ENCODE peak calls at places on chromosomes 16 and 17, in five cellular contexts. D is breast epithelium, R is SJCRH30, E is MM.1S, I is coronary artery. J is an unnamed sample.

GRCh38 chr16:15466886-15467781 is 32.7 kb downstream of the BMERB1 start:
- DNase-seq in D (no peak), R (no peak), E (peak; percentile 26), I (no peak), J (no peak)

GRCh38 chr17:59038734-59039133 is 67.9 kb downstream of the TRIM37 start:
- DNase-seq in D (no peak), R (no peak), E (no peak), I (no peak), J (no peak)

GRCh38 chr16:17963185-17963836 is 373.2 kb downstream of the NPIPA8 start:
- DNase-seq in D (no peak), R (no peak), E (no peak), I (no peak), J (no peak)

GRCh38 chr16:74740795-74741304 is 33.8 kb downstream of the FA2H start:
- DNase-seq in D (peak; percentile 72), R (no peak), E (no peak), I (no peak), J (peak; percentile 41)

GRCh38 chr17:66347661-66348604 is 45.5 kb downstream of the PRKCA start:
- DNase-seq in D (no peak), R (peak; percentile 39), E (no peak), I (no peak), J (no peak)

GRCh38 chr17:41178341-41178740 is 320 bp upstream of the KRTAP4-2 start:
- DNase-seq in D (no peak), R (no peak), E (no peak), I (no peak), J (no peak)

GRCh38 chr17:41928693-41929251 is 1.6 kb upstream of the ODAD4 start:
- DNase-seq in D (no peak), R (no peak), E (no peak), I (no peak), J (no peak)

GRCh38 chr17:28573966-28574480 is 2.7 kb downstream of the ALDOC start:
- DNase-seq in D (no peak), R (no peak), E (no peak), I (peak; percentile 64), J (no peak)

GRCh38 chr17:11140028-11140427 is 101.0 kb upstream of the SHISA6 start:
- DNase-seq in D (no peak), R (no peak), E (no peak), I (no peak), J (no peak)

GRCh38 chr17:2782030-2782429 is 14.2 kb upstream of the RAP1GAP2 start:
- DNase-seq in D (no peak), R (no peak), E (no peak), I (no peak), J (no peak)

GRCh38 chr17:75625813-75626486 is 7.3 kb upstream of the SMIM5 start:
- DNase-seq in D (no peak), R (peak; percentile 78), E (peak; percentile 33), I (no peak), J (no peak)

GRCh38 chr17:16322636-16323035 is 30.6 kb downstream of the CENPV start:
- DNase-seq in D (no peak), R (peak; percentile 58), E (no peak), I (no peak), J (no peak)

GRCh38 chr17:77455111-77455877 is 314.5 kb downstream of the SEC14L1 start:
- DNase-seq in D (no peak), R (no peak), E (no peak), I (no peak), J (no peak)

GRCh38 chr17:60079401-60079861 is 710 bp upstream of the HEATR6 start:
- DNase-seq in D (no peak), R (peak; percentile 52), E (no peak), I (no peak), J (no peak)

GRCh38 chr16:65598626-65599025 is 476.8 kb upstream of the CDH11 start:
- DNase-seq in D (no peak), R (peak; percentile 94), E (no peak), I (no peak), J (no peak)

GRCh38 chr16:12027091-12027490 is 50.6 kb downstream of the SNX29 start:
- DNase-seq in D (no peak), R (no peak), E (peak; percentile 97), I (no peak), J (no peak)

GRCh38 chr17:55576237-55576998 is 65.2 kb upstream of the SMIM36 start:
- DNase-seq in D (no peak), R (no peak), E (no peak), I (no peak), J (no peak)

GRCh38 chr17:9729034-9729650 is 62.2 kb downstream of the DHRS7C start:
- DNase-seq in D (no peak), R (peak; percentile 51), E (peak; percentile 44), I (no peak), J (no peak)

GRCh38 chr16:2912330-2913199 is 834 bp downstream of the FLYWCH1 start:
- DNase-seq in D (no peak), R (peak; percentile 49), E (peak; percentile 42), I (no peak), J (no peak)

GRCh38 chr17:82372591-82373452 is 1.3 kb downstream of the UTS2R start:
- DNase-seq in D (no peak), R (no peak), E (no peak), I (no peak), J (no peak)

GRCh38 chr17:66644311-66644710 is 190.6 kb upstream of the CACNG5 start:
- DNase-seq in D (no peak), R (no peak), E (no peak), I (no peak), J (no peak)

GRCh38 chr17:58416937-58417299 is 416 bp downstream of the RNF43 start:
- DNase-seq in D (no peak), R (no peak), E (no peak), I (no peak), J (no peak)

GRCh38 chr17:58200024-58200633 is 7.6 kb downstream of the EPX start:
- DNase-seq in D (no peak), R (peak; percentile 68), E (peak; percentile 53), I (no peak), J (peak; percentile 2)

GRCh38 chr17:83180996-83181481 is 101.6 kb downstream of the METRNL start:
- DNase-seq in D (peak; percentile 34), R (no peak), E (no peak), I (peak; percentile 68), J (no peak)

GRCh38 chr16:49012961-49013726 is 268.5 kb downstream of the CBLN1 start:
- DNase-seq in D (no peak), R (peak; percentile 11), E (no peak), I (peak; percentile 64), J (no peak)

GRCh38 chr16:66287416-66287815 is 79.1 kb upstream of the CDH5 start:
- DNase-seq in D (no peak), R (no peak), E (no peak), I (peak; percentile 61), J (no peak)

GRCh38 chr16:10738231-10739077 is 5.2 kb upstream of the NUBP1 start:
- DNase-seq in D (no peak), R (peak; percentile 68), E (peak; percentile 82), I (peak; percentile 92), J (peak; percentile 79)

GRCh38 chr16:12723681-12724080 is 80.0 kb downstream of the CPPED1 start:
- DNase-seq in D (no peak), R (peak; percentile 8), E (no peak), I (no peak), J (no peak)

GRCh38 chr16:1561266-1561665 is 27.8 kb downstream of the TMEM204 start:
- DNase-seq in D (no peak), R (no peak), E (no peak), I (no peak), J (no peak)

GRCh38 chr17:76369804-76370203 is 14.6 kb upstream of the SPHK1 start:
- DNase-seq in D (no peak), R (peak; percentile 72), E (no peak), I (no peak), J (no peak)

GRCh38 chr17:75146597-75146996 is 7.7 kb downstream of the JPT1 start:
- DNase-seq in D (no peak), R (no peak), E (no peak), I (no peak), J (no peak)

GRCh38 chr17:29977836-29978235 is 36.4 kb downstream of the EFCAB5 start:
- DNase-seq in D (no peak), R (peak; percentile 19), E (no peak), I (no peak), J (no peak)

GRCh38 chr17:8041249-8041928 is 2.5 kb downstream of the ALOX15B start:
- DNase-seq in D (no peak), R (peak; percentile 53), E (peak; percentile 57), I (no peak), J (no peak)

GRCh38 chr17:75666959-75667790 is at the start of the genes RECQL5 and SAP30BP:
- DNase-seq in D (peak; percentile 98), R (peak; percentile 100), E (peak; percentile 98), I (peak; percentile 97), J (peak; percentile 99)

GRCh38 chr16:69756705-69757104 is 2.0 kb upstream of the NOB1 start:
- DNase-seq in D (no peak), R (no peak), E (no peak), I (no peak), J (no peak)

GRCh38 chr16:69754469-69755310 is at the start of gene NOB1:
- DNase-seq in D (peak; percentile 94), R (peak; percentile 93), E (peak; percentile 99), I (peak; percentile 95), J (peak; percentile 91)

GRCh38 chr16:69748694-69749345 is 5.9 kb downstream of the NOB1 start:
- DNase-seq in D (no peak), R (no peak), E (no peak), I (no peak), J (no peak)

GRCh38 chr16:69754143-69754468 is 620 bp downstream of the NOB1 start:
- DNase-seq in D (no peak), R (no peak), E (no peak), I (no peak), J (no peak)
- H3K27ac ChIP-seq in D (peak overlapping the region; percentile 73), R (peak overlapping the region; percentile 63), E (peak overlapping the region; percentile 33), I (no peak overlapping the region), J (peak overlapping the region; percentile 60)

GRCh38 chr16:68117884-68118283 is 32.7 kb downstream of the NFATC3 start:
- DNase-seq in D (no peak), R (no peak), E (no peak), I (no peak), J (no peak)
- H3K27ac ChIP-seq in D (no peak overlapping the region), R (no peak overlapping the region), E (no peak overlapping the region), I (no peak overlapping the region), J (no peak overlapping the region)

GRCh38 chr16:56356276-56357241 is 68.8 kb downstream of the AMFR start:
- DNase-seq in D (peak; percentile 79), R (peak; percentile 93), E (peak; percentile 81), I (peak; percentile 86), J (peak; percentile 54)
- H3K27ac ChIP-seq in D (peak overlapping the region; percentile 26), R (peak overlapping the region; percentile 59), E (no peak overlapping the region), I (peak overlapping the region; percentile 71), J (peak overlapping the region; percentile 14)

GRCh38 chr17:1730345-1731193 is 6.1 kb downstream of the WDR81 start:
- DNase-seq in D (peak; percentile 76), R (peak; percentile 70), E (no peak), I (no peak), J (peak; percentile 59)
- H3K27ac ChIP-seq in D (peak overlapping the region; percentile 100), R (peak overlapping the region; percentile 79), E (no peak overlapping the region), I (peak overlapping the region; percentile 52), J (peak overlapping the region; percentile 51)

DNA sequence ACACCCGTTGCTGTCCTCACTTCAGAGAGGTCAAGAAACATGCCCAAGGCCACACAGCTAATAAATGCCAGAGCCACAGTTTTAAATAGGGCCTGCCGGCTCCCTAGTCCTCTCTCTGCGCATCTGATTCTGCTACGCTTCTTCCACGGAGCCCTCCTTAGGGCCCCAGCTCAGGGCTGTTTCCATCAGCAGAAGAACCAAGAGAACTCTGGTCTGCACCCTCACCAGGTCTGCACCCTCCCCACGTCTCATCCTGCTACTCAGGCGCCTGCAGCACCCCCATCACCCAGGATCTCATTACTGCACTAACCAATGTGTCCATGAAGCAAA is 79.5 kb upstream of the NKD1 start:
- DNase-seq in D (no peak), R (no peak), E (no peak), I (no peak), J (no peak)
- H3K27ac ChIP-seq in D (no peak overlapping the region), R (no peak overlapping the region), E (no peak overlapping the region), I (no peak overlapping the region), J (peak overlapping the region; percentile 68)